ENCODE peak calls at places on chromosomes 6 and 20, in seven cellular contexts. W is anterior cingulate cortex; J is effector CD4-positive, alpha-beta T cell; O is NCI-H1105; V is HuH-7; D is C1 segment of cervical spinal cord; F is GM03348. Q is an unnamed sample.

GRCh38 chr20:60048634-60049578 is 90.7 kb downstream of the CDH26 start:
- DNase-seq in W (no peak), J (no peak), O (no peak), V (no peak), D (no peak), F (no peak), Q (no peak)

GRCh38 chr6:138492113-138492512 is 7.2 kb downstream of the NHSL1 start:
- DNase-seq in W (no peak), J (no peak), O (no peak), V (no peak), D (no peak), F (no peak), Q (no peak)

GRCh38 chr20:23298155-23298554 is 52.4 kb upstream of the NXT1 start:
- DNase-seq in W (no peak), J (no peak), O (no peak), V (no peak), D (no peak), F (no peak), Q (no peak)

GRCh38 chr20:57435498-57436222 is 44.5 kb downstream of the RBM38 start:
- DNase-seq in W (peak), J (peak), O (peak), V (no peak), D (peak), F (no peak), Q (no peak)

GRCh38 chr6:43952746-43953145 is 174.5 kb downstream of the MRPL14 start:
- DNase-seq in W (no peak), J (no peak), O (no peak), V (no peak), D (no peak), F (no peak), Q (no peak)

GRCh38 chr6:47787620-47788497 is 6.0 kb downstream of the OPN5 start:
- DNase-seq in W (peak), J (peak), O (peak), V (peak), D (no peak), F (peak), Q (peak)

GRCh38 chr20:12998046-12998445 is 10.7 kb upstream of the SPTLC3 start:
- DNase-seq in W (no peak), J (no peak), O (no peak), V (no peak), D (no peak), F (no peak), Q (no peak)

GRCh38 chr6:163494279-163494727 is 79.8 kb downstream of the QKI start:
- DNase-seq in W (no peak), J (no peak), O (no peak), V (no peak), D (no peak), F (no peak), Q (no peak)

GRCh38 chr20:364905-365794 is 15.4 kb upstream of the TRIB3 start:
- DNase-seq in W (no peak), J (no peak), O (no peak), V (no peak), D (no peak), F (no peak), Q (no peak)

GRCh38 chr6:122200441-122200840 is 199.0 kb upstream of the HSF2 start:
- DNase-seq in W (no peak), J (no peak), O (no peak), V (no peak), D (no peak), F (no peak), Q (no peak)

GRCh38 chr6:254011-254410 is 38.3 kb upstream of the DUSP22 start:
- DNase-seq in W (no peak), J (no peak), O (no peak), V (no peak), D (no peak), F (no peak), Q (no peak)

GRCh38 chr6:112180095-112180820 is 74.1 kb downstream of the LAMA4 start:
- DNase-seq in W (no peak), J (peak), O (peak), V (peak), D (no peak), F (peak), Q (peak)

GRCh38 chr20:10861086-10861485 is 187.3 kb upstream of the JAG1 start:
- DNase-seq in W (no peak), J (no peak), O (no peak), V (no peak), D (no peak), F (no peak), Q (no peak)

GRCh38 chr6:151400473-151400872 is 9.1 kb upstream of the ZBTB2 start:
- DNase-seq in W (no peak), J (no peak), O (no peak), V (no peak), D (no peak), F (peak), Q (no peak)